ENCODE peak calls at places on chromosomes 4 and X, in eight cellular contexts. One of them, this sample, is unnamed.

GRCh38 chrX:11887175-11887574 is 129.1 kb downstream of the MSL3 start:
- DNase-seq in stimulated activated CD4-positive, alpha-beta T cell treated with anti-CD3 and anti-CD28 coated beads, Interleukin-1b, Interleukin-23, amount 100 ng/mL, for 4 hours: no peak
- DNase-seq in neuronal stem cell: no peak
- DNase-seq in ecto neural progenitor cell: no peak
- DNase-seq in activated CD4-positive, CD25-positive, alpha-beta regulatory T cell treated with anti-CD3 and anti-CD28 coated beads, Interleukin-2, amount 50 U/mL, for 16 hours: no peak
- DNase-seq in tibial artery: no peak
- DNase-seq in activated T-cell treated with anti-CD3 and anti-CD28 coated beads for 24 hours: no peak
- DNase-seq in lower lobe of right lung: no peak
- DNase-seq in this sample: no peak

GRCh38 chr4:72997409-72997808 is 72.1 kb downstream of the COX18 start:
- DNase-seq in ecto neural progenitor cell: no peak
- DNase-seq in neuronal stem cell: no peak
- DNase-seq in tibial artery: no peak
- DNase-seq in stimulated activated CD4-positive, alpha-beta T cell treated with anti-CD3 and anti-CD28 coated beads, Interleukin-1b, Interleukin-23, amount 100 ng/mL, for 4 hours: no peak
- DNase-seq in lower lobe of right lung: peak; percentile 57
- DNase-seq in activated CD4-positive, CD25-positive, alpha-beta regulatory T cell treated with anti-CD3 and anti-CD28 coated beads, Interleukin-2, amount 50 U/mL, for 16 hours: no peak
- DNase-seq in activated T-cell treated with anti-CD3 and anti-CD28 coated beads for 24 hours: no peak
- DNase-seq in this sample: no peak

GRCh38 chrX:123797543-123798447 is 62.1 kb upstream of the XIAP start:
- DNase-seq in tibial artery: no peak
- DNase-seq in stimulated activated CD4-positive, alpha-beta T cell treated with anti-CD3 and anti-CD28 coated beads, Interleukin-1b, Interleukin-23, amount 100 ng/mL, for 4 hours: no peak
- DNase-seq in activated CD4-positive, CD25-positive, alpha-beta regulatory T cell treated with anti-CD3 and anti-CD28 coated beads, Interleukin-2, amount 50 U/mL, for 16 hours: no peak
- DNase-seq in ecto neural progenitor cell: no peak
- DNase-seq in activated T-cell treated with anti-CD3 and anti-CD28 coated beads for 24 hours: no peak
- DNase-seq in neuronal stem cell: no peak
- DNase-seq in lower lobe of right lung: no peak
- DNase-seq in this sample: no peak

GRCh38 chrX:21905209-21905735 is 35.2 kb upstream of the SMS start:
- DNase-seq in activated CD4-positive, CD25-positive, alpha-beta regulatory T cell treated with anti-CD3 and anti-CD28 coated beads, Interleukin-2, amount 50 U/mL, for 16 hours: no peak
- DNase-seq in activated T-cell treated with anti-CD3 and anti-CD28 coated beads for 24 hours: no peak
- DNase-seq in ecto neural progenitor cell: no peak
- DNase-seq in stimulated activated CD4-positive, alpha-beta T cell treated with anti-CD3 and anti-CD28 coated beads, Interleukin-1b, Interleukin-23, amount 100 ng/mL, for 4 hours: no peak
- DNase-seq in lower lobe of right lung: no peak
- DNase-seq in tibial artery: no peak
- DNase-seq in neuronal stem cell: peak; percentile 31
- DNase-seq in this sample: no peak

GRCh38 chr4:55172694-55173287 is 47.4 kb upstream of the KDR start:
- DNase-seq in neuronal stem cell: no peak
- DNase-seq in stimulated activated CD4-positive, alpha-beta T cell treated with anti-CD3 and anti-CD28 coated beads, Interleukin-1b, Interleukin-23, amount 100 ng/mL, for 4 hours: no peak
- DNase-seq in activated CD4-positive, CD25-positive, alpha-beta regulatory T cell treated with anti-CD3 and anti-CD28 coated beads, Interleukin-2, amount 50 U/mL, for 16 hours: no peak
- DNase-seq in tibial artery: no peak
- DNase-seq in activated T-cell treated with anti-CD3 and anti-CD28 coated beads for 24 hours: no peak
- DNase-seq in ecto neural progenitor cell: no peak
- DNase-seq in lower lobe of right lung: no peak
- DNase-seq in this sample: no peak

GRCh38 chrX:147403075-147403474 is 508.6 kb upstream of the FMR1 start:
- DNase-seq in ecto neural progenitor cell: no peak
- DNase-seq in stimulated activated CD4-positive, alpha-beta T cell treated with anti-CD3 and anti-CD28 coated beads, Interleukin-1b, Interleukin-23, amount 100 ng/mL, for 4 hours: no peak
- DNase-seq in tibial artery: no peak
- DNase-seq in neuronal stem cell: no peak
- DNase-seq in activated T-cell treated with anti-CD3 and anti-CD28 coated beads for 24 hours: no peak
- DNase-seq in activated CD4-positive, CD25-positive, alpha-beta regulatory T cell treated with anti-CD3 and anti-CD28 coated beads, Interleukin-2, amount 50 U/mL, for 16 hours: no peak
- DNase-seq in lower lobe of right lung: no peak
- DNase-seq in this sample: no peak

GRCh38 chrX:54747713-54748393 is 50.2 kb downstream of the ITIH6 start:
- DNase-seq in activated CD4-positive, CD25-positive, alpha-beta regulatory T cell treated with anti-CD3 and anti-CD28 coated beads, Interleukin-2, amount 50 U/mL, for 16 hours: no peak
- DNase-seq in tibial artery: no peak
- DNase-seq in activated T-cell treated with anti-CD3 and anti-CD28 coated beads for 24 hours: no peak
- DNase-seq in ecto neural progenitor cell: no peak
- DNase-seq in neuronal stem cell: no peak
- DNase-seq in stimulated activated CD4-positive, alpha-beta T cell treated with anti-CD3 and anti-CD28 coated beads, Interleukin-1b, Interleukin-23, amount 100 ng/mL, for 4 hours: no peak
- DNase-seq in lower lobe of right lung: no peak
- DNase-seq in this sample: no peak

GRCh38 chr4:58843456-58843855 is 1733.3 kb upstream of the IGFBP7 start:
- DNase-seq in stimulated activated CD4-positive, alpha-beta T cell treated with anti-CD3 and anti-CD28 coated beads, Interleukin-1b, Interleukin-23, amount 100 ng/mL, for 4 hours: no peak
- DNase-seq in lower lobe of right lung: no peak
- DNase-seq in ecto neural progenitor cell: no peak
- DNase-seq in activated T-cell treated with anti-CD3 and anti-CD28 coated beads for 24 hours: no peak
- DNase-seq in neuronal stem cell: no peak
- DNase-seq in tibial artery: no peak
- DNase-seq in activated CD4-positive, CD25-positive, alpha-beta regulatory T cell treated with anti-CD3 and anti-CD28 coated beads, Interleukin-2, amount 50 U/mL, for 16 hours: no peak
- DNase-seq in this sample: no peak

GRCh38 chrX:115449742-115450141 is 111.2 kb upstream of the PLS3 start:
- DNase-seq in stimulated activated CD4-positive, alpha-beta T cell treated with anti-CD3 and anti-CD28 coated beads, Interleukin-1b, Interleukin-23, amount 100 ng/mL, for 4 hours: no peak
- DNase-seq in activated CD4-positive, CD25-positive, alpha-beta regulatory T cell treated with anti-CD3 and anti-CD28 coated beads, Interleukin-2, amount 50 U/mL, for 16 hours: no peak
- DNase-seq in ecto neural progenitor cell: no peak
- DNase-seq in tibial artery: peak; percentile 69
- DNase-seq in neuronal stem cell: no peak
- DNase-seq in lower lobe of right lung: peak; percentile 53
- DNase-seq in activated T-cell treated with anti-CD3 and anti-CD28 coated beads for 24 hours: no peak
- DNase-seq in this sample: no peak

GRCh38 chr4:59388359-59388758 is 1811.8 kb upstream of the ADGRL3 start:
- DNase-seq in activated CD4-positive, CD25-positive, alpha-beta regulatory T cell treated with anti-CD3 and anti-CD28 coated beads, Interleukin-2, amount 50 U/mL, for 16 hours: no peak
- DNase-seq in lower lobe of right lung: no peak
- DNase-seq in ecto neural progenitor cell: no peak
- DNase-seq in activated T-cell treated with anti-CD3 and anti-CD28 coated beads for 24 hours: no peak
- DNase-seq in neuronal stem cell: no peak
- DNase-seq in stimulated activated CD4-positive, alpha-beta T cell treated with anti-CD3 and anti-CD28 coated beads, Interleukin-1b, Interleukin-23, amount 100 ng/mL, for 4 hours: no peak
- DNase-seq in tibial artery: no peak
- DNase-seq in this sample: no peak

GRCh38 chr4:74044676-74045075 is 6.2 kb upstream of the CXCL3 start:
- DNase-seq in ecto neural progenitor cell: no peak
- DNase-seq in activated T-cell treated with anti-CD3 and anti-CD28 coated beads for 24 hours: no peak
- DNase-seq in activated CD4-positive, CD25-positive, alpha-beta regulatory T cell treated with anti-CD3 and anti-CD28 coated beads, Interleukin-2, amount 50 U/mL, for 16 hours: no peak
- DNase-seq in neuronal stem cell: no peak
- DNase-seq in tibial artery: no peak
- DNase-seq in stimulated activated CD4-positive, alpha-beta T cell treated with anti-CD3 and anti-CD28 coated beads, Interleukin-1b, Interleukin-23, amount 100 ng/mL, for 4 hours: no peak
- DNase-seq in lower lobe of right lung: no peak
- DNase-seq in this sample: no peak

GRCh38 chrX:11789809-11790208 is 31.8 kb downstream of the MSL3 start:
- DNase-seq in lower lobe of right lung: no peak
- DNase-seq in activated T-cell treated with anti-CD3 and anti-CD28 coated beads for 24 hours: no peak
- DNase-seq in neuronal stem cell: no peak
- DNase-seq in activated CD4-positive, CD25-positive, alpha-beta regulatory T cell treated with anti-CD3 and anti-CD28 coated beads, Interleukin-2, amount 50 U/mL, for 16 hours: no peak
- DNase-seq in stimulated activated CD4-positive, alpha-beta T cell treated with anti-CD3 and anti-CD28 coated beads, Interleukin-1b, Interleukin-23, amount 100 ng/mL, for 4 hours: no peak
- DNase-seq in ecto neural progenitor cell: no peak
- DNase-seq in tibial artery: no peak
- DNase-seq in this sample: no peak

GRCh38 chr4:103268746-103269145 is 70.6 kb upstream of the CENPE start:
- DNase-seq in activated CD4-positive, CD25-positive, alpha-beta regulatory T cell treated with anti-CD3 and anti-CD28 coated beads, Interleukin-2, amount 50 U/mL, for 16 hours: no peak
- DNase-seq in activated T-cell treated with anti-CD3 and anti-CD28 coated beads for 24 hours: no peak
- DNase-seq in tibial artery: no peak
- DNase-seq in stimulated activated CD4-positive, alpha-beta T cell treated with anti-CD3 and anti-CD28 coated beads, Interleukin-1b, Interleukin-23, amount 100 ng/mL, for 4 hours: no peak
- DNase-seq in lower lobe of right lung: no peak
- DNase-seq in neuronal stem cell: no peak
- DNase-seq in ecto neural progenitor cell: no peak
- DNase-seq in this sample: no peak